ENCODE peak calls at places on chromosomes 13 and 19, in nine cellular contexts. R is CD8-positive, alpha-beta T cell; Y is esophagus squamous epithelium; E is heart left ventricle; U is upper lobe of right lung; C is heart right ventricle; Z is breast epithelium; J is right lobe of liver; A is hepatocyte. L is an unnamed sample. For H3K36me3 and H3K9me3, the result is how much of the 10 kb centered on the place peaks cover.

GRCh38 chr13:41061075-41061913 is at the start of gene WBP4:
- DNase-seq in R (peak), Y (peak), E (peak), U (peak), C (peak), Z (peak), J (peak), A (peak), L (peak)

GRCh38 chr13:40377783-40378182 is 288.7 kb downstream of the FOXO1 start:
- DNase-seq in R (no peak), Y (no peak), E (no peak), U (no peak), C (no peak), Z (no peak), J (no peak), A (no peak), L (no peak)

GRCh38 chr19:896999-897398 is 3.7 kb downstream of the RNU6-9 start:
- DNase-seq in R (no peak), Y (no peak), E (no peak), U (no peak), C (no peak), Z (no peak), J (no peak), A (no peak), L (no peak)

GRCh38 chr13:113205428-113205931 is 3.0 kb downstream of the PCID2 start:
- DNase-seq in R (no peak), Y (no peak), E (no peak), U (no peak), C (no peak), Z (no peak), J (no peak), A (no peak), L (no peak)

GRCh38 chr13:64928704-64929499 is 2301.2 kb downstream of the PCDH9 start:
- DNase-seq in R (no peak), Y (no peak), E (no peak), U (no peak), C (no peak), Z (no peak), J (no peak), A (peak), L (no peak)

GRCh38 chr13:23751195-23751594 is 138.0 kb downstream of the MIPEP start:
- DNase-seq in R (no peak), Y (no peak), E (no peak), U (no peak), C (no peak), Z (no peak), J (no peak), A (no peak), L (no peak)

GRCh38 chr19:46579286-46579944 is 21.7 kb upstream of the CALM3 start:
- DNase-seq in R (no peak), Y (no peak), E (no peak), U (no peak), C (no peak), Z (no peak), J (no peak), A (no peak), L (no peak)

GRCh38 chr13:25406377-25406776 is 34.6 kb downstream of the ATP8A2 start:
- DNase-seq in R (no peak), Y (no peak), E (no peak), U (no peak), C (no peak), Z (no peak), J (no peak), A (no peak), L (no peak)

GRCh38 chr13:20378721-20379120 is 146.6 kb upstream of the GJB6 start:
- DNase-seq in R (no peak), Y (no peak), E (no peak), U (no peak), C (no peak), Z (no peak), J (no peak), A (no peak), L (no peak)

GRCh38 chr13:53445682-53446081 is 417.1 kb downstream of the OLFM4 start:
- DNase-seq in R (no peak), Y (no peak), E (no peak), U (no peak), C (no peak), Z (no peak), J (no peak), A (no peak), L (no peak)

GRCh38 chr19:40592170-40592569 is 9.0 kb upstream of the LTBP4 start:
- DNase-seq in R (no peak), Y (no peak), E (no peak), U (no peak), C (no peak), Z (no peak), J (no peak), A (no peak), L (peak)

GRCh38 chr19:12840091-12841079 is 2.1 kb downstream of the MAST1 start:
- DNase-seq in R (no peak), Y (no peak), E (no peak), U (peak), C (no peak), Z (peak), J (peak), A (peak), L (peak)

GRCh38 chr13:110272227-110272626 is 34.7 kb downstream of the COL4A1 start:
- DNase-seq in R (no peak), Y (no peak), E (no peak), U (no peak), C (no peak), Z (no peak), J (no peak), A (no peak), L (no peak)

GRCh38 chr19:44212250-44212864 is at the start of gene ZNF227:
- DNase-seq in R (peak), Y (peak), E (peak), U (peak), C (peak), Z (peak), J (peak), A (peak), L (peak)

GRCh38 chr19:40090256-40091204 is at the start of gene ZNF780A:
- DNase-seq in R (peak), Y (peak), E (peak), U (peak), C (peak), Z (peak), J (peak), A (peak), L (peak)

GRCh38 chr19:29841559-29842367 is 30.0 kb downstream of the CCNE1 start:
- DNase-seq in R (no peak), Y (no peak), E (no peak), U (peak), C (peak), Z (no peak), J (no peak), A (peak), L (peak)

GRCh38 chr13:105567951-105568510 is 967.4 kb downstream of the EFNB2 start:
- DNase-seq in R (no peak), Y (no peak), E (no peak), U (no peak), C (no peak), Z (no peak), J (no peak), A (no peak), L (no peak)

DNA sequence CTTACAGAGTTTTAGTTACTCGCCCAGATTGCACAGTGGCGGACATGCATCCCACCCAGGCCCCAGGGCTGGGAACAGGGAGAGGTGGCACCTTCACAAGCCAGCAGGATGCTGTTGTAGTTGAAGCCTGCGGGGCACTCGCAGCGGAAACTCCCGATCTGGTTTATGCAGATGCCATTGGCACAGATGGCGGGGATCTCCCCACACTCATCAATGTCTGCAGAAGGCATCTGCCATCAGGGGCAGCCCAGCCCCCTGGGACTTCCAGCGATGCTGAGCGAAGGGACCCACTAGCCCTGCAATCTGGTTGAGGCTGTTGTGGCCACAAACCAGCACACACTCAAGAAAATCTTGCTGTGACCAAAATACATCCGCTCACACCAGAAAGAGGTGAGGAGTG is 44.6 kb downstream of the CCL25 start:
- DNase-seq in R (no peak), Y (no peak), E (no peak), U (no peak), C (no peak), Z (no peak), J (no peak), A (no peak), L (no peak)
- H3K4me3 ChIP-seq in R (no peak), Y (no peak), E (no peak), U (no peak), C (no peak), Z (no peak), J (no peak), A (no peak), L (no peak)

DNA sequence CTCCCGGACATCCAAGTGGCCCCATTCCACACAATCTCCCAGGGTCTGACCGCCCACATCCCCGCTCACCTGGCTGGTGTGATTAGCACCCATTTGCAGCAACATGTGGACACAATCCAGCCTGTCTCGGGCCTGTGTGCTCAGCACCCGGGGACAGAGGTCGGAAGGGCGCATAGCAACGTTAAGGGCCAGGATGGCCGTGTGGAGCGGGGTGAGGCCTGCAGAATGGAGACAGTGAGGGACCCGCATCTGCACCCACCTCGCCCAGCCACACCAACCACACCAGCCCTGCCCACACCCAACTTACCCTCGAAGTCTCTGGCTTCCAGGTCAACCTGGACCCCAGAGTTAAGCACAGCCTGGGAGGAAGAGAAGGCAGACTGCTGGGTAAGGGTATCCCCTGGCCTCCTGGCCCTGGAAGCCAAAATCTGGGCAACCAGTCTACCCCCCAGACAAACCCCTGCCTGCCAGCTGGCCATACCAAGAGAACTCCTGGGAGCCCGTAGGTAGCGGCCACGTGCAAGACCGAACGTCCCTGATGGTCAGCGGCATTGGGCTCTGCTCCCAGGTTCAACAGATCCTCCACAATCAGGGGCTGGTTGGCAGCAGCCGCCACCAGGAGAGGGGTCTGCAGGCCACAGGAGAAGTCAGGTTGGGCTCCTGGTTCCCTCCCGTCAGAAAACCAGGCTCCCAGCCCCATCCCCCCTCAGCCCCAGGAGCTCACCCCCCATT is 4.3 kb downstream of the NFKBID start:
- DNase-seq in R (no peak), Y (no peak), E (no peak), U (no peak), C (no peak), Z (no peak), J (no peak), A (no peak), L (no peak)
- H3K36me3 ChIP-seq in R (under half), Y (under half), E (under half), U (half or more), C (half or more), Z (under half), J (under half), A (under half), L (under half)

DNA sequence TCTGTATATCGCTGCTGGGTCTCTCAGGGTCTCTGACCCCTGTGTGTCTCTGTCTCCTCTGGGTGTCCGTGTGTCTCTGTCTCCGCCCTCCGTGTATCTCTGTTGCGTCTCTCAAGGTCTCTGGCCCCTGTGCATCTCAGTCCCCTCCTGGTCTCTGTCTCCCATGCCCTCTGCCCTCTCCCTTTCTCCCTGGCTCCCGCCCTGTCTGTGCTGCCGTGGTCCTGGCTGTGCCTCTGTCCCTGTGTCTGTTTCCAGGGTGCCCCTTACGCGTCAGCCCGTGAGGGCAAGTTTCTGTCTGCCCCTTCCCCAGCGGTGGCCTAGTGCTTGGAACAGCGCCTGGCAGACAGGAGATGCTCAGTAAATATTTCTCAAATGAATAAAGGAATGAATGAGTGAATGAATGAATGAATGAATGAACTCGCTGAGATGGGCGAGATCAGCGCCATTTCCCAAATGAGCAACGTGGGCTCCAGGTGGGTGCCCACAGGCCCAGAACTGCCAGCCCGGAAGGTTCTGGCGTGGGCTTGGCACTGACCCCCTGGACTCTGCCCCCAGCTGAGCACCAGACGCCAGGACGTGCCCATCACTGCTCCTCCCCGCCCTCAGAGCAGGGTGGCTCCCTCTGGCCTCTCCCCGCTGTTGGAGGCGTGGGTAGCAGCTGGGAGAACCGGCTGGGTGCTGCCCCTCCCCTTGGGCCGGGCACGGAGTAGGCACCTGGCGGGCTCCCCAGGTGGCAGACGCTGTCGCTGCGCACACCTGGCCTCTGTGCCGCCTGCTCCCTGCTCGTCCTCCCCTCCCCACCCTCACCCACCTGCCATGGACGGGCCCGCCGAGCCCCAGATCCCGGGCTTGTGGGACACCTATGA is at the start of gene SULT2B1:
- DNase-seq in R (no peak), Y (no peak), E (no peak), U (peak), C (no peak), Z (peak), J (no peak), A (no peak), L (peak)
- H3K9me3 ChIP-seq in R (under half), Y (under half), E (under half), U (under half), C (under half), Z (under half), J (under half), A (under half), L (under half)

DNA sequence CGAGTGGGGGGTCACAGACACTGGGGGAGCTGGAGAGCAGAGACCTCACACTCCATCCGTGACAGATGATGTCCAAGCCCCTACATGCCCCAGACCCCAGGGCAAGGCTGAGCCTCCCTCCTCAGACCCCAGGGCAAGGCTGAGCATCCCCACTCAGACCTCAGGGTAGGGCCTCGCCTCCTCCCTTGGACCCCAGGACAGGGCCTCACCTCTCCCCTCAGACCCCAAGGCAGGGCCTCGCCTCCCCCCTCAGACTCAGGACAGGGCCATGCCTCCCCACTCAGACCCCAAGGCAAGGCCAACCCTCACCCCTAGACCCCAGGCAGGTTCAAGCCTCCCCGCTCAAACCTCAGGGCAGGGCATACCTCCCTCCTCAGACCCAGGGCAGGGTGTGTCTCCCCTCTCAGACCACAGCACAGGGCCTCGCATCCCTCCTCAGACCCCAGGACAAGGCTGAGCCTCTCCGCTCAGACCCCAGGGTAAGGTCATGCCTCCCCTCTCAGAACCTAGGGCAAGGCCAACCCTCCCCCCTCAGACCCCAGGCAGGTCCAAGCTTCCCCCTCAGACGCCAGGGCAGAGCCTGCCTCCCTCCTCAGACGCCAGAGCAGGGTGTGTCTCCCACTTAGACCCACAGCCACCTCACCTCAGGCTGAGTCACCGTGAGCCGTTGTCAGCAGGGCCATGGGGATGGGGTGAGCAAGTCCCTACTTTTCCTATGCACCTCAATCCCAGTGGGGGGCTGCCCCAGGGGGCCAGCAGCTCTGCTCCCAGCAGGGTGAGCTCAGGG is 1.7 kb upstream of the S1PR4 start:
- DNase-seq in R (peak), Y (no peak), E (no peak), U (peak), C (no peak), Z (no peak), J (no peak), A (peak), L (peak)
- H3K4me3 ChIP-seq in R (peak), Y (no peak), E (no peak), U (peak), C (no peak), Z (no peak), J (no peak), A (no peak), L (no peak)

DNA sequence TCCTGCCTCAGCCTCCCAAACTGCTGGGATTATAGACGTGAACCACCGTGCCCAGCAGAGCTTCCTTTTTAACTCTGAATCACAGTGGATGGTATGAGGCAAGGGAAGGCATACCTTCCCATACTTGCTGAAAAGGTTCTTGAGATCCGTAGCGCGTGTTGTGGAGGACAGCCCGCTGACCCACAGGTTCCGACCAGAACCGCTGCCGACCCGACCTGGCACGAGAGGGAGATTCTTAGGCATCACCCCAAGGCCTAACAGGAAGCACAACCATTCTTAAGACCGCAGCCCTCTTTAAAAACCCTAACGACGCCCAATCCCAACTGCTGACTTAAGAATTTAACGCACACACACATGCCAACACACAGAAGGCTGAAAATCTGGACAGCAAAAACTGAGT is 12.7 kb downstream of the SAFB2 start:
- DNase-seq in R (no peak), Y (no peak), E (no peak), U (no peak), C (no peak), Z (no peak), J (no peak), A (no peak), L (no peak)
- H3K36me3 ChIP-seq in R (half or more), Y (half or more), E (under half), U (half or more), C (half or more), Z (under half), J (half or more), A (under half), L (under half)

GRCh38 chr19:8361921-8362793 is 1.8 kb upstream of the ANGPTL4 start:
- DNase-seq in R (no peak), Y (no peak), E (peak), U (peak), C (peak), Z (peak), J (peak), A (peak), L (peak)
- H3K9me3 ChIP-seq in R (under half), Y (under half), E (under half), U (under half), C (under half), Z (under half), J (under half), A (under half), L (under half)

L was measured in small intestine.